ENCODE peak calls at places on chromosomes 3 and 15, in eight cellular contexts. K is BJ, U is nephron progenitor cell, I is cardiac fibroblast, L is breast epithelium, B is MM.1S, J is GM13976, W is upper lobe of right lung. M is an unnamed sample.

GRCh38 chr3:55690746-55691540 is 203.8 kb upstream of the WNT5A start:
- DNase-seq in K (no peak), U (peak), I (no peak), L (no peak), B (no peak), J (peak), W (no peak), M (peak)

GRCh38 chr3:107947203-107947602 is 143.6 kb downstream of the CD47 start:
- DNase-seq in K (no peak), U (no peak), I (no peak), L (no peak), B (no peak), J (no peak), W (no peak), M (no peak)

GRCh38 chr3:11335056-11335608 is 62.9 kb downstream of the ATG7 start:
- DNase-seq in K (no peak), U (peak), I (peak), L (no peak), B (peak), J (peak), W (no peak), M (peak)

GRCh38 chr15:77742127-77742526 is 109.4 kb upstream of the LINGO1 start:
- DNase-seq in K (no peak), U (no peak), I (no peak), L (no peak), B (no peak), J (no peak), W (no peak), M (no peak)

GRCh38 chr3:53320697-53321096 is 26.6 kb downstream of the DCP1A start:
- DNase-seq in K (no peak), U (no peak), I (no peak), L (no peak), B (no peak), J (no peak), W (no peak), M (peak)

GRCh38 chr3:151283907-151284461 is 5.6 kb upstream of the P2RY14 start:
- DNase-seq in K (no peak), U (no peak), I (peak), L (no peak), B (no peak), J (no peak), W (no peak), M (no peak)

GRCh38 chr3:141859651-141860050 is 16.8 kb upstream of the ATP1B3 start:
- DNase-seq in K (no peak), U (no peak), I (no peak), L (no peak), B (no peak), J (no peak), W (no peak), M (no peak)

GRCh38 chr15:94416829-94417228 is 185.5 kb downstream of the MCTP2 start:
- DNase-seq in K (no peak), U (no peak), I (no peak), L (no peak), B (no peak), J (no peak), W (no peak), M (no peak)

GRCh38 chr15:62783303-62783957 is 259.1 kb upstream of the TPM1 start:
- DNase-seq in K (no peak), U (no peak), I (peak), L (no peak), B (no peak), J (no peak), W (no peak), M (no peak)

GRCh38 chr3:123688241-123688747 is 103.4 kb upstream of the HACD2 start:
- DNase-seq in K (peak), U (no peak), I (peak), L (no peak), B (no peak), J (no peak), W (no peak), M (no peak)

GRCh38 chr15:75127186-75127585 is 74.5 kb upstream of the C15orf39 start:
- DNase-seq in K (no peak), U (no peak), I (no peak), L (no peak), B (no peak), J (no peak), W (no peak), M (no peak)

GRCh38 chr3:4758957-4759656 is 220.1 kb upstream of the BHLHE40 start:
- DNase-seq in K (no peak), U (no peak), I (no peak), L (no peak), B (no peak), J (no peak), W (no peak), M (no peak)

GRCh38 chr15:57667171-57667924 is 39.2 kb upstream of the POLR2M start:
- DNase-seq in K (peak), U (no peak), I (peak), L (no peak), B (no peak), J (no peak), W (no peak), M (peak)

GRCh38 chr15:60717008-60717407 is 238.1 kb upstream of the ICE2 start:
- DNase-seq in K (no peak), U (no peak), I (no peak), L (no peak), B (no peak), J (no peak), W (no peak), M (no peak)

GRCh38 chr3:81887448-81887847 is 126.0 kb upstream of the GBE1 start:
- DNase-seq in K (no peak), U (no peak), I (no peak), L (no peak), B (no peak), J (no peak), W (no peak), M (no peak)

GRCh38 chr15:61226313-61227250 is 2.5 kb downstream of the RORA start:
- DNase-seq in K (no peak), U (no peak), I (no peak), L (no peak), B (no peak), J (no peak), W (no peak), M (peak)

GRCh38 chr15:91694131-91694828 is 159.2 kb upstream of the SLCO3A1 start:
- DNase-seq in K (no peak), U (no peak), I (peak), L (no peak), B (no peak), J (no peak), W (no peak), M (peak)

GRCh38 chr3:20041197-20041780 is 1.0 kb downstream of the KAT2B start:
- DNase-seq in K (no peak), U (peak), I (peak), L (peak), B (peak), J (peak), W (peak), M (peak)

GRCh38 chr3:16304065-16305010 is 39.3 kb downstream of the OXNAD1 start:
- DNase-seq in K (no peak), U (no peak), I (no peak), L (no peak), B (no peak), J (no peak), W (no peak), M (no peak)

GRCh38 chr3:53159415-53160135 is 1.4 kb upstream of the PRKCD start:
- DNase-seq in K (no peak), U (peak), I (peak), L (no peak), B (no peak), J (no peak), W (no peak), M (peak)

GRCh38 chr3:51954120-51954519 is 1.1 kb upstream of the GPR62 start:
- DNase-seq in K (no peak), U (no peak), I (no peak), L (no peak), B (no peak), J (no peak), W (no peak), M (no peak)

GRCh38 chr15:74781673-74782595 is at the start of gene CSK:
- DNase-seq in K (no peak), U (peak), I (peak), L (no peak), B (peak), J (peak), W (peak), M (peak)

GRCh38 chr15:20356444-20357138 is 185.0 kb downstream of the GOLGA6L6 start:
- DNase-seq in K (no peak), U (no peak), I (peak), L (peak), B (peak), J (peak), W (peak), M (peak)

GRCh38 chr3:169295126-169295525 is 368.4 kb downstream of the MECOM start:
- DNase-seq in K (no peak), U (no peak), I (peak), L (no peak), B (peak), J (no peak), W (no peak), M (peak)

GRCh38 chr3:119418091-119418512 is 45.3 kb downstream of the TMEM39A start:
- DNase-seq in K (no peak), U (no peak), I (no peak), L (no peak), B (no peak), J (no peak), W (no peak), M (no peak)

GRCh38 chr3:170346481-170347125 is 10.9 kb upstream of the SKIL start:
- DNase-seq in K (no peak), U (no peak), I (peak), L (no peak), B (no peak), J (no peak), W (no peak), M (no peak)

GRCh38 chr15:70853855-70854668 is at the start of gene LARP6:
- DNase-seq in K (no peak), U (peak), I (peak), L (peak), B (peak), J (peak), W (no peak), M (peak)

GRCh38 chr15:88913017-88913849 is at the start of gene MFGE8:
- DNase-seq in K (no peak), U (peak), I (peak), L (no peak), B (peak), J (peak), W (peak), M (peak)

GRCh38 chr15:93349146-93349545 is 260.1 kb upstream of the RGMA start:
- DNase-seq in K (no peak), U (no peak), I (no peak), L (no peak), B (no peak), J (no peak), W (no peak), M (no peak)

GRCh38 chr3:38842266-38842965 is 26.4 kb upstream of the SCN10A start:
- DNase-seq in K (no peak), U (no peak), I (no peak), L (no peak), B (no peak), J (no peak), W (no peak), M (peak)

GRCh38 chr3:38840987-38841386 is 25.0 kb upstream of the SCN10A start:
- DNase-seq in K (no peak), U (no peak), I (no peak), L (no peak), B (no peak), J (no peak), W (no peak), M (peak)

GRCh38 chr3:38843898-38844297 is 27.9 kb upstream of the SCN10A start:
- DNase-seq in K (no peak), U (no peak), I (peak), L (no peak), B (no peak), J (no peak), W (no peak), M (peak)
- TF ChIP-seq CTCF in K (peak), U (peak), I (peak), L (no peak), B (peak), J (no peak), W (no peak), M (peak)

DNA sequence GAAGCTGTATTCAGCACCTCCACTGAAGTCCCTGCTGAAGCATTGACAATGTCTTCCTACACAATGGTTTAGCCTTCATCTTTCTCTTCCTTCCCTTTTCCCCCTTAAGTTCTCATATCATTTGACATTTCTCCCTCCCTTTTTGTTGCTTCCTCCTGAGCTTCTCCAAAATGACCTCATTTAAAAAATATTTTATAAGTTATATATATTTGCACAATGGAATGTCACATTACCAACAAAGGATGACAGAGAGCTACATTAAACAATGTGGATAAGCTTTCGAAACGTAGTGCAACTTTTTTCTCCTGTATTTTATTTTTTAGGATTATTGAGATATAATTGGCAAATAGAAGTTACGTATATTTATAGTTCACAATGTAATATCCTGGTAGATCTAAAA is 13.2 kb upstream of the DLG1 start:
- DNase-seq in K (no peak), U (no peak), I (no peak), L (no peak), B (no peak), J (no peak), W (no peak), M (no peak)
- TF ChIP-seq CTCF in K (no peak), U (no peak), I (no peak), L (no peak), B (no peak), J (no peak), W (no peak), M (no peak)

GRCh38 chr3:62873672-62874397 is 1.4 kb downstream of the CADPS start:
- DNase-seq in K (no peak), U (peak), I (no peak), L (no peak), B (peak), J (peak), W (no peak), M (peak)
- TF ChIP-seq CTCF in K (no peak), U (peak), I (no peak), L (no peak), B (peak), J (no peak), W (no peak), M (peak)

GRCh38 chr3:72997421-72997961 is 880 bp downstream of the PPP4R2 start:
- DNase-seq in K (no peak), U (peak), I (peak), L (no peak), B (peak), J (peak), W (no peak), M (peak)

GRCh38 chr3:72995337-72995736 is 1.3 kb upstream of the PPP4R2 start:
- DNase-seq in K (no peak), U (no peak), I (no peak), L (no peak), B (no peak), J (no peak), W (no peak), M (no peak)

GRCh38 chr3:72996121-72996472 is 514 bp upstream of the PPP4R2 start:
- DNase-seq in K (no peak), U (no peak), I (no peak), L (no peak), B (no peak), J (no peak), W (peak), M (peak)

GRCh38 chr3:72998489-72998888 is 1.9 kb downstream of the PPP4R2 start:
- DNase-seq in K (no peak), U (no peak), I (no peak), L (no peak), B (no peak), J (no peak), W (no peak), M (no peak)

GRCh38 chr3:72996473-72997333 is at the start of gene PPP4R2:
- DNase-seq in K (peak), U (peak), I (peak), L (peak), B (peak), J (peak), W (peak), M (peak)
- TF ChIP-seq CTCF in K (peak), U (no peak), I (no peak), L (no peak), B (no peak), J (no peak), W (no peak), M (no peak)

DNA sequence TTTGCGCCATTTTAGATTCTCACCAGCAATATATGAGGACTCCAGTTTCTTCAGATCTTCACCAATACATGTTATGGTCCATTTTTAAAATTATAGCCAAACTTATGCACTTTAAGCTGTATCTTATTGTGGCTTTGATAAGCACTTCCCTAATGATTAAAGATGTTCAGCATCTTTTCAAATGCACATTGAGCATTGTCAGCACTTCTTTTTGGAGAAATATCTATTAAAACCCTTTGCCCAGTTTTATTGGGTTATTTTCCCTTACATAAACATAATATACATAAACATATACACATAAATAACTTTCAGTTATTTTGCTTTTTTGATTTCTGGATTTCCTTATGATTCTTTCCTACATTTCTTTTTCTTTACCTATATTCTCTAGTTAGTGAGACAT is 83.8 kb downstream of the ROBO1 start:
- DNase-seq in K (no peak), U (no peak), I (no peak), L (no peak), B (no peak), J (no peak), W (no peak), M (no peak)
- TF ChIP-seq CTCF in K (no peak), U (no peak), I (no peak), L (no peak), B (no peak), J (no peak), W (no peak), M (no peak)

GRCh38 chr15:52163321-52164190 is 27.6 kb downstream of the GNB5 start:
- DNase-seq in K (no peak), U (peak), I (no peak), L (no peak), B (no peak), J (no peak), W (no peak), M (peak)
- TF ChIP-seq CTCF in K (no peak), U (peak), I (peak), L (no peak), B (peak), J (no peak), W (peak), M (peak)

DNA sequence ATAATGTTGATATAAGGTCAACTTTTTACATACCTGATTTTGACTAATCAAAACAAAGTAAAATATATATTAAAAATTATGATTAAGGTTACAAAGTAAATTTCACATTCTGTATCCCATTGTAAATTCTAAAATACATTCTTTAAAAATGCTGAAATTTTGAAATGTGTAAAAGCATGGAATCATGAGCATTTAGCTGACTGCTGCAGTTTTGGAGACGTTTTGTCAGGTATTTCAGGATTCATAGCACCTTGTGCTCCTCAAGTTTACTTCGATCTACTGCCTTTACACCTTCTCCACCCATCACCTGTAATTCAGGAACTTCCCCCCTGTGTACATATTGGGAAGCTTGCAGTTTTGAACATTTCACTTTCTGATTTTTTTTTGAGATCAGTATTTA is 71.0 kb downstream of the ARHGEF26 start:
- DNase-seq in K (no peak), U (no peak), I (no peak), L (no peak), B (no peak), J (no peak), W (no peak), M (no peak)
- TF ChIP-seq CTCF in K (no peak), U (no peak), I (no peak), L (no peak), B (no peak), J (no peak), W (no peak), M (no peak)

GRCh38 chr3:84547971-84548970 is 410.5 kb upstream of the CADM2 start:
- DNase-seq in K (no peak), U (peak), I (peak), L (no peak), B (peak), J (peak), W (no peak), M (peak)
- TF ChIP-seq CTCF in K (peak), U (peak), I (peak), L (peak), B (peak), J (peak), W (peak), M (peak)

DNA sequence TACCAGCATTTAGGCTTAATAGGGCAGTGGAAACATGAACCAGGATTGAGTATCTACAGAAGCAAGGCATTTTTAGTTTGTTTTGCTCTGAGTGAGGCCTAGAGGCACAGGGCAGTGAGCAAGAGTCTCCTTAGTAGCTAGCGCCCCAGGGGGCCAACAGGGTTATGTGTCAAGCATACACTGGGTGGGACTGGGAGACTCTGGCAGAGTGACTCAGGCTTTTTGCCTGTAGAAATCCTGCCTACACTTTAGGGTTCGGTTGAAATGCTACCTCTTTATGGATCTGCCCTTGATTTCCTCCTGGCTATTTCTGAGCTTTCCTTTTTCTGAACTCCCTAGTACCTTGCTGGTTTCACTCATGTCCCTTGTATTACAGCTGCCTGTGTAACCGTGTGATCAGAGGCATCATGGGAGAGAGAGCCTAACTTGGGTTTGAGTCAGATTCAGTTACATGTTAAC is 72.2 kb downstream of the TOP2B start:
- DNase-seq in K (no peak), U (no peak), I (peak), L (no peak), B (no peak), J (no peak), W (no peak), M (peak)
- TF ChIP-seq CTCF in K (peak), U (peak), I (peak), L (no peak), B (no peak), J (no peak), W (peak), M (peak)